ENCODE peak calls at places on chromosomes 1 and 21, in seven cellular contexts. One of them, this sample, is unnamed.

GRCh38 chr1:101043776-101044175 is 18.2 kb upstream of the DPH5 start:
- DNase-seq in stimulated activated CD4-positive, alpha-beta T cell treated with anti-CD3 and anti-CD28 coated beads, Interleukin-1b, Interleukin-23, amount 100 ng/mL, for 1 hour: no peak
- DNase-seq in epithelial cell of esophagus: peak
- DNase-seq in activated T-helper 2 cell treated with anti-CD3 and anti-CD28 coated beads, Interferon-gamma antibody, Interleukin-2, Interleukin-4, amounts not matched to agents 10 μg/mL and 5 μg/mL and 100 μg/mL, durations not matched to agents 14 hours and 24 hours and 36 hours: no peak
- DNase-seq in CD8-positive, alpha-beta T cell: no peak
- DNase-seq in A549: no peak
- DNase-seq in HuH-7.5: no peak
- DNase-seq in this sample: no peak

GRCh38 chr21:29346771-29347170 is 48.0 kb downstream of the BACH1 start:
- DNase-seq in HuH-7.5: no peak
- DNase-seq in epithelial cell of esophagus: no peak
- DNase-seq in stimulated activated CD4-positive, alpha-beta T cell treated with anti-CD3 and anti-CD28 coated beads, Interleukin-1b, Interleukin-23, amount 100 ng/mL, for 1 hour: no peak
- DNase-seq in A549: no peak
- DNase-seq in activated T-helper 2 cell treated with anti-CD3 and anti-CD28 coated beads, Interferon-gamma antibody, Interleukin-2, Interleukin-4, amounts not matched to agents 10 μg/mL and 5 μg/mL and 100 μg/mL, durations not matched to agents 14 hours and 24 hours and 36 hours: no peak
- DNase-seq in CD8-positive, alpha-beta T cell: no peak
- DNase-seq in this sample: no peak

GRCh38 chr1:53390261-53390660 is 62.4 kb upstream of the LRP8 start:
- DNase-seq in CD8-positive, alpha-beta T cell: no peak
- DNase-seq in HuH-7.5: no peak
- DNase-seq in epithelial cell of esophagus: no peak
- DNase-seq in A549: no peak
- DNase-seq in stimulated activated CD4-positive, alpha-beta T cell treated with anti-CD3 and anti-CD28 coated beads, Interleukin-1b, Interleukin-23, amount 100 ng/mL, for 1 hour: no peak
- DNase-seq in activated T-helper 2 cell treated with anti-CD3 and anti-CD28 coated beads, Interferon-gamma antibody, Interleukin-2, Interleukin-4, amounts not matched to agents 10 μg/mL and 5 μg/mL and 100 μg/mL, durations not matched to agents 14 hours and 24 hours and 36 hours: no peak
- DNase-seq in this sample: no peak

GRCh38 chr1:85078903-85079302 is 30.6 kb upstream of the MCOLN3 start:
- DNase-seq in HuH-7.5: no peak
- DNase-seq in A549: peak
- DNase-seq in epithelial cell of esophagus: peak
- DNase-seq in stimulated activated CD4-positive, alpha-beta T cell treated with anti-CD3 and anti-CD28 coated beads, Interleukin-1b, Interleukin-23, amount 100 ng/mL, for 1 hour: no peak
- DNase-seq in activated T-helper 2 cell treated with anti-CD3 and anti-CD28 coated beads, Interferon-gamma antibody, Interleukin-2, Interleukin-4, amounts not matched to agents 10 μg/mL and 5 μg/mL and 100 μg/mL, durations not matched to agents 14 hours and 24 hours and 36 hours: no peak
- DNase-seq in CD8-positive, alpha-beta T cell: no peak
- DNase-seq in this sample: peak

GRCh38 chr1:10510520-10511493 is 36.1 kb downstream of the PEX14 start:
- DNase-seq in activated T-helper 2 cell treated with anti-CD3 and anti-CD28 coated beads, Interferon-gamma antibody, Interleukin-2, Interleukin-4, amounts not matched to agents 10 μg/mL and 5 μg/mL and 100 μg/mL, durations not matched to agents 14 hours and 24 hours and 36 hours: peak
- DNase-seq in A549: peak
- DNase-seq in HuH-7.5: no peak
- DNase-seq in epithelial cell of esophagus: peak
- DNase-seq in stimulated activated CD4-positive, alpha-beta T cell treated with anti-CD3 and anti-CD28 coated beads, Interleukin-1b, Interleukin-23, amount 100 ng/mL, for 1 hour: peak
- DNase-seq in CD8-positive, alpha-beta T cell: peak
- DNase-seq in this sample: peak

GRCh38 chr1:23639460-23639859 is 52.1 kb upstream of the RPL11 start:
- DNase-seq in stimulated activated CD4-positive, alpha-beta T cell treated with anti-CD3 and anti-CD28 coated beads, Interleukin-1b, Interleukin-23, amount 100 ng/mL, for 1 hour: no peak
- DNase-seq in epithelial cell of esophagus: no peak
- DNase-seq in HuH-7.5: no peak
- DNase-seq in activated T-helper 2 cell treated with anti-CD3 and anti-CD28 coated beads, Interferon-gamma antibody, Interleukin-2, Interleukin-4, amounts not matched to agents 10 μg/mL and 5 μg/mL and 100 μg/mL, durations not matched to agents 14 hours and 24 hours and 36 hours: no peak
- DNase-seq in A549: no peak
- DNase-seq in CD8-positive, alpha-beta T cell: no peak
- DNase-seq in this sample: no peak

GRCh38 chr21:18499761-18500376 is 96.3 kb upstream of the TMPRSS15 start:
- DNase-seq in epithelial cell of esophagus: peak
- DNase-seq in activated T-helper 2 cell treated with anti-CD3 and anti-CD28 coated beads, Interferon-gamma antibody, Interleukin-2, Interleukin-4, amounts not matched to agents 10 μg/mL and 5 μg/mL and 100 μg/mL, durations not matched to agents 14 hours and 24 hours and 36 hours: no peak
- DNase-seq in HuH-7.5: no peak
- DNase-seq in CD8-positive, alpha-beta T cell: no peak
- DNase-seq in A549: peak
- DNase-seq in stimulated activated CD4-positive, alpha-beta T cell treated with anti-CD3 and anti-CD28 coated beads, Interleukin-1b, Interleukin-23, amount 100 ng/mL, for 1 hour: no peak
- DNase-seq in this sample: no peak

GRCh38 chr1:59685101-59685500 is 129.6 kb upstream of the HOOK1 start:
- DNase-seq in epithelial cell of esophagus: peak
- DNase-seq in activated T-helper 2 cell treated with anti-CD3 and anti-CD28 coated beads, Interferon-gamma antibody, Interleukin-2, Interleukin-4, amounts not matched to agents 10 μg/mL and 5 μg/mL and 100 μg/mL, durations not matched to agents 14 hours and 24 hours and 36 hours: no peak
- DNase-seq in stimulated activated CD4-positive, alpha-beta T cell treated with anti-CD3 and anti-CD28 coated beads, Interleukin-1b, Interleukin-23, amount 100 ng/mL, for 1 hour: no peak
- DNase-seq in HuH-7.5: no peak
- DNase-seq in A549: no peak
- DNase-seq in CD8-positive, alpha-beta T cell: no peak
- DNase-seq in this sample: no peak

GRCh38 chr1:228313536-228314277 is 92.9 kb downstream of the TRIM11 start:
- DNase-seq in CD8-positive, alpha-beta T cell: no peak
- DNase-seq in epithelial cell of esophagus: no peak
- DNase-seq in activated T-helper 2 cell treated with anti-CD3 and anti-CD28 coated beads, Interferon-gamma antibody, Interleukin-2, Interleukin-4, amounts not matched to agents 10 μg/mL and 5 μg/mL and 100 μg/mL, durations not matched to agents 14 hours and 24 hours and 36 hours: no peak
- DNase-seq in stimulated activated CD4-positive, alpha-beta T cell treated with anti-CD3 and anti-CD28 coated beads, Interleukin-1b, Interleukin-23, amount 100 ng/mL, for 1 hour: no peak
- DNase-seq in A549: no peak
- DNase-seq in HuH-7.5: no peak
- DNase-seq in this sample: no peak

GRCh38 chr1:184386271-184387068 is at the start of gene C1orf21:
- DNase-seq in epithelial cell of esophagus: peak
- DNase-seq in activated T-helper 2 cell treated with anti-CD3 and anti-CD28 coated beads, Interferon-gamma antibody, Interleukin-2, Interleukin-4, amounts not matched to agents 10 μg/mL and 5 μg/mL and 100 μg/mL, durations not matched to agents 14 hours and 24 hours and 36 hours: peak
- DNase-seq in A549: peak
- DNase-seq in stimulated activated CD4-positive, alpha-beta T cell treated with anti-CD3 and anti-CD28 coated beads, Interleukin-1b, Interleukin-23, amount 100 ng/mL, for 1 hour: no peak
- DNase-seq in HuH-7.5: peak
- DNase-seq in CD8-positive, alpha-beta T cell: peak
- DNase-seq in this sample: peak

GRCh38 chr1:55334140-55334539 is 119.0 kb upstream of the USP24 start:
- DNase-seq in epithelial cell of esophagus: no peak
- DNase-seq in activated T-helper 2 cell treated with anti-CD3 and anti-CD28 coated beads, Interferon-gamma antibody, Interleukin-2, Interleukin-4, amounts not matched to agents 10 μg/mL and 5 μg/mL and 100 μg/mL, durations not matched to agents 14 hours and 24 hours and 36 hours: no peak
- DNase-seq in HuH-7.5: no peak
- DNase-seq in CD8-positive, alpha-beta T cell: no peak
- DNase-seq in stimulated activated CD4-positive, alpha-beta T cell treated with anti-CD3 and anti-CD28 coated beads, Interleukin-1b, Interleukin-23, amount 100 ng/mL, for 1 hour: no peak
- DNase-seq in A549: no peak
- DNase-seq in this sample: no peak

GRCh38 chr21:37000381-37000780 is 6.1 kb upstream of the RIPPLY3 start:
- DNase-seq in epithelial cell of esophagus: no peak
- DNase-seq in CD8-positive, alpha-beta T cell: no peak
- DNase-seq in HuH-7.5: no peak
- DNase-seq in stimulated activated CD4-positive, alpha-beta T cell treated with anti-CD3 and anti-CD28 coated beads, Interleukin-1b, Interleukin-23, amount 100 ng/mL, for 1 hour: no peak
- DNase-seq in A549: peak
- DNase-seq in activated T-helper 2 cell treated with anti-CD3 and anti-CD28 coated beads, Interferon-gamma antibody, Interleukin-2, Interleukin-4, amounts not matched to agents 10 μg/mL and 5 μg/mL and 100 μg/mL, durations not matched to agents 14 hours and 24 hours and 36 hours: no peak
- DNase-seq in this sample: no peak

GRCh38 chr1:221672160-221672762 is 69.6 kb downstream of the DUSP10 start:
- DNase-seq in activated T-helper 2 cell treated with anti-CD3 and anti-CD28 coated beads, Interferon-gamma antibody, Interleukin-2, Interleukin-4, amounts not matched to agents 10 μg/mL and 5 μg/mL and 100 μg/mL, durations not matched to agents 14 hours and 24 hours and 36 hours: no peak
- DNase-seq in CD8-positive, alpha-beta T cell: no peak
- DNase-seq in A549: no peak
- DNase-seq in epithelial cell of esophagus: peak
- DNase-seq in stimulated activated CD4-positive, alpha-beta T cell treated with anti-CD3 and anti-CD28 coated beads, Interleukin-1b, Interleukin-23, amount 100 ng/mL, for 1 hour: no peak
- DNase-seq in HuH-7.5: no peak
- DNase-seq in this sample: no peak

GRCh38 chr1:8462298-8462946 is 144.5 kb downstream of the SLC45A1 start:
- DNase-seq in activated T-helper 2 cell treated with anti-CD3 and anti-CD28 coated beads, Interferon-gamma antibody, Interleukin-2, Interleukin-4, amounts not matched to agents 10 μg/mL and 5 μg/mL and 100 μg/mL, durations not matched to agents 14 hours and 24 hours and 36 hours: no peak
- DNase-seq in HuH-7.5: no peak
- DNase-seq in stimulated activated CD4-positive, alpha-beta T cell treated with anti-CD3 and anti-CD28 coated beads, Interleukin-1b, Interleukin-23, amount 100 ng/mL, for 1 hour: no peak
- DNase-seq in A549: no peak
- DNase-seq in epithelial cell of esophagus: no peak
- DNase-seq in CD8-positive, alpha-beta T cell: no peak
- DNase-seq in this sample: no peak

GRCh38 chr1:159188375-159188788 is 16.3 kb upstream of the ACKR1 start:
- DNase-seq in HuH-7.5: no peak
- DNase-seq in A549: peak
- DNase-seq in epithelial cell of esophagus: peak
- DNase-seq in stimulated activated CD4-positive, alpha-beta T cell treated with anti-CD3 and anti-CD28 coated beads, Interleukin-1b, Interleukin-23, amount 100 ng/mL, for 1 hour: no peak
- DNase-seq in CD8-positive, alpha-beta T cell: no peak
- DNase-seq in activated T-helper 2 cell treated with anti-CD3 and anti-CD28 coated beads, Interferon-gamma antibody, Interleukin-2, Interleukin-4, amounts not matched to agents 10 μg/mL and 5 μg/mL and 100 μg/mL, durations not matched to agents 14 hours and 24 hours and 36 hours: no peak
- DNase-seq in this sample: peak

GRCh38 chr1:29279896-29280779 is 43.8 kb downstream of the PTPRU start:
- DNase-seq in CD8-positive, alpha-beta T cell: no peak
- DNase-seq in A549: no peak
- DNase-seq in activated T-helper 2 cell treated with anti-CD3 and anti-CD28 coated beads, Interferon-gamma antibody, Interleukin-2, Interleukin-4, amounts not matched to agents 10 μg/mL and 5 μg/mL and 100 μg/mL, durations not matched to agents 14 hours and 24 hours and 36 hours: no peak
- DNase-seq in stimulated activated CD4-positive, alpha-beta T cell treated with anti-CD3 and anti-CD28 coated beads, Interleukin-1b, Interleukin-23, amount 100 ng/mL, for 1 hour: no peak
- DNase-seq in HuH-7.5: no peak
- DNase-seq in epithelial cell of esophagus: no peak
- DNase-seq in this sample: no peak

GRCh38 chr21:27026501-27026900 is 59.6 kb upstream of the ADAMTS5 start:
- DNase-seq in A549: no peak
- DNase-seq in CD8-positive, alpha-beta T cell: no peak
- DNase-seq in HuH-7.5: no peak
- DNase-seq in epithelial cell of esophagus: no peak
- DNase-seq in activated T-helper 2 cell treated with anti-CD3 and anti-CD28 coated beads, Interferon-gamma antibody, Interleukin-2, Interleukin-4, amounts not matched to agents 10 μg/mL and 5 μg/mL and 100 μg/mL, durations not matched to agents 14 hours and 24 hours and 36 hours: no peak
- DNase-seq in stimulated activated CD4-positive, alpha-beta T cell treated with anti-CD3 and anti-CD28 coated beads, Interleukin-1b, Interleukin-23, amount 100 ng/mL, for 1 hour: no peak
- DNase-seq in this sample: no peak